ENCODE peak calls at places on chromosomes 2 and 18, in eight cellular contexts. Q, H, Y, U, L, K, P and S are unnamed samples.

GRCh38 chr2:224260605-224261004 is 141.3 kb downstream of the FAM124B start:
- DNase-seq in Q (no peak), H (no peak), Y (peak; percentile 30), U (no peak), L (no peak), K (no peak), P (no peak), S (no peak)

GRCh38 chr18:12283256-12283655 is 24.8 kb upstream of the TUBB6 start:
- DNase-seq in Q (no peak), H (no peak), Y (no peak), U (no peak), L (no peak), K (no peak), P (peak; percentile 55), S (no peak)

GRCh38 chr2:134988994-134989605 is 58.1 kb downstream of the MAP3K19 start:
- DNase-seq in Q (no peak), H (no peak), Y (no peak), U (no peak), L (no peak), K (no peak), P (peak; percentile 53), S (no peak)

GRCh38 chr18:48079885-48080284 is 149.4 kb upstream of the SMAD2 start:
- DNase-seq in Q (no peak), H (no peak), Y (no peak), U (no peak), L (no peak), K (no peak), P (no peak), S (no peak)

GRCh38 chr18:3179430-3180089 is 40.2 kb downstream of the MYOM1 start:
- DNase-seq in Q (no peak), H (no peak), Y (no peak), U (no peak), L (no peak), K (no peak), P (no peak), S (no peak)

GRCh38 chr2:168210216-168210897 is 37.0 kb downstream of the STK39 start:
- DNase-seq in Q (no peak), H (no peak), Y (no peak), U (no peak), L (no peak), K (no peak), P (peak; percentile 21), S (no peak)

GRCh38 chr2:46849741-46850474 is 65.7 kb downstream of the MCFD2 start:
- DNase-seq in Q (no peak), H (no peak), Y (peak; percentile 76), U (peak; percentile 69), L (no peak), K (no peak), P (peak; percentile 27), S (peak; percentile 75)

GRCh38 chr2:200416878-200417277 is 93.0 kb downstream of the KCTD18 start:
- DNase-seq in Q (no peak), H (no peak), Y (no peak), U (no peak), L (no peak), K (no peak), P (no peak), S (no peak)

GRCh38 chr2:128172191-128172590 is 81.2 kb downstream of the UGGT1 start:
- DNase-seq in Q (no peak), H (no peak), Y (no peak), U (no peak), L (no peak), K (no peak), P (peak; percentile 25), S (no peak)

GRCh38 chr2:12169721-12170120 is 423.3 kb downstream of the LPIN1 start:
- DNase-seq in Q (no peak), H (no peak), Y (peak; percentile 61), U (peak; percentile 77), L (no peak), K (no peak), P (peak; percentile 94), S (peak; percentile 90)

GRCh38 chr2:46051103-46051502 is 246.1 kb upstream of the EPAS1 start:
- DNase-seq in Q (no peak), H (no peak), Y (no peak), U (no peak), L (no peak), K (no peak), P (no peak), S (no peak)

GRCh38 chr2:228344531-228344930 is 163.0 kb upstream of the SPHKAP start:
- DNase-seq in Q (no peak), H (no peak), Y (no peak), U (no peak), L (no peak), K (no peak), P (no peak), S (no peak)

GRCh38 chr2:11417946-11418585 is 47.9 kb downstream of the E2F6 start:
- DNase-seq in Q (no peak), H (no peak), Y (no peak), U (no peak), L (no peak), K (no peak), P (peak; percentile 29), S (no peak)

GRCh38 chr2:230738391-230738811 is 25.8 kb downstream of the CAB39 start:
- DNase-seq in Q (no peak), H (no peak), Y (no peak), U (no peak), L (no peak), K (no peak), P (peak; percentile 24), S (no peak)

GRCh38 chr2:23520256-23520655 is 135.3 kb downstream of the KLHL29 start:
- DNase-seq in Q (no peak), H (no peak), Y (no peak), U (no peak), L (no peak), K (no peak), P (no peak), S (no peak)

GRCh38 chr2:222169346-222169745 is 129.5 kb downstream of the PAX3 start:
- DNase-seq in Q (no peak), H (no peak), Y (no peak), U (no peak), L (no peak), K (no peak), P (peak; percentile 5), S (no peak)

GRCh38 chr2:1871171-1871570 is 126.9 kb upstream of the PXDN start:
- DNase-seq in Q (no peak), H (no peak), Y (no peak), U (no peak), L (no peak), K (no peak), P (no peak), S (no peak)

GRCh38 chr2:98346259-98347236 is at the start of gene CNGA3:
- DNase-seq in Q (no peak), H (peak; percentile 67), Y (no peak), U (no peak), L (peak; percentile 70), K (no peak), P (peak; percentile 57), S (no peak)

GRCh38 chr18:79631096-79631507 is 48.5 kb upstream of the CTDP1 start:
- DNase-seq in Q (peak; percentile 43), H (no peak), Y (no peak), U (peak; percentile 1), L (no peak), K (no peak), P (no peak), S (no peak)

GRCh38 chr2:194735837-194736542 is 921.0 kb upstream of the SLC39A10 start:
- DNase-seq in Q (no peak), H (no peak), Y (no peak), U (no peak), L (no peak), K (no peak), P (no peak), S (no peak)

GRCh38 chr2:43127941-43128561 is 98.4 kb downstream of the ZFP36L2 start:
- DNase-seq in Q (no peak), H (peak; percentile 62), Y (no peak), U (no peak), L (no peak), K (no peak), P (no peak), S (no peak)
- H3K27ac ChIP-seq in Q (peak overlapping the region; percentile 73), H (peak overlapping the region; percentile 86), Y (no peak overlapping the region), U (no peak overlapping the region), L (peak overlapping the region; percentile 60), K (peak overlapping the region; percentile 15), P (no peak overlapping the region), S (no peak overlapping the region)

GRCh38 chr18:55402731-55403405 is 185.1 kb downstream of the TCF4 start:
- DNase-seq in Q (no peak), H (no peak), Y (no peak), U (no peak), L (no peak), K (no peak), P (peak; percentile 63), S (no peak)
- H3K4me3 ChIP-seq in Q (peak overlapping the region; percentile 62), H (peak overlapping the region; percentile 41), Y (peak overlapping the region; percentile 22), U (peak overlapping the region; percentile 45), L (peak overlapping the region; percentile 43), K (no peak overlapping the region), P (peak overlapping the region; percentile 79), S (peak overlapping the region; percentile 87)

GRCh38 chr2:6911721-6912120 is 5.5 kb upstream of the RNF144A start:
- DNase-seq in Q (no peak), H (no peak), Y (no peak), U (no peak), L (no peak), K (no peak), P (no peak), S (no peak)

GRCh38 chr2:6906165-6906751 is 11.0 kb upstream of the RNF144A start:
- DNase-seq in Q (no peak), H (no peak), Y (no peak), U (no peak), L (no peak), K (no peak), P (no peak), S (no peak)

GRCh38 chr2:6905668-6906067 is 11.5 kb upstream of the RNF144A start:
- DNase-seq in Q (no peak), H (no peak), Y (no peak), U (no peak), L (no peak), K (no peak), P (no peak), S (no peak)

GRCh38 chr2:6913415-6914157 is 3.6 kb upstream of the RNF144A start:
- DNase-seq in Q (no peak), H (no peak), Y (no peak), U (no peak), L (no peak), K (no peak), P (no peak), S (no peak)

GRCh38 chr2:6909431-6910385 is 7.5 kb upstream of the RNF144A start:
- DNase-seq in Q (no peak), H (no peak), Y (no peak), U (no peak), L (no peak), K (no peak), P (no peak), S (no peak)
- H3K27ac ChIP-seq in Q (no peak overlapping the region), H (no peak overlapping the region), Y (no peak overlapping the region), U (no peak overlapping the region), L (no peak overlapping the region), K (peak overlapping the region; percentile 1), P (no peak overlapping the region), S (no peak overlapping the region)

DNA sequence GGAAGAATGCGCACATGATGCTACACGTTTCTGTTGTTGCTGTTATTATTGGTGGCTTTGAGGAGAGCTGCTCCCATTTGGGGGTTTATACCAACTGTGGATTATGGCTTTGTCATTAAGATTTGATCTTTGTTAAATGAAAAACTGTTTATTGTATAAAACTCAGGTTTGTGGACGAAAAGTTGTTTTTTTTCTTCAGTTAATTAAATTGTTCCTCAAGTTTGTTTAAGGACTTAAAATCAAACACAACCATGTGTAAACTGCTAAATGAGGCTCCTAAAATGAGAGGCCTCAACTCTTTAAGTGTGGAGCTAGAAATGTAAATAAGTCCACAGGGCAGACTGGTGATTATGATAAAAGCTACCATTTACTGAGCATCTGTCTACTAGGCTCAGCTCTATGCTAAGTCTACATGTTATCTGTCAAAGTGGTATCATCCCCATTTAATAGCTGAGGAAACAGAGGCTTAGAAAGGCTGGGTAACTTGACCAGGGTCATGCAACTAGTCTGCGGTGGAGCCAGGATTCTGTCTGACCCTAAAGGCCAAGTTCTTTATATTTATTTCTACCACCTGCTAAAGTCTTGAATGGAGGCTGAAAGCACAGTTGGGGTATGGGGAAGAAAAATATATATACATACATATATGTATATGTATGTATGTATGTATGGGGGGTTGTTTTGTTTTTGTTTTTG is 4.1 kb downstream of the MYCN start:
- DNase-seq in Q (no peak), H (no peak), Y (no peak), U (no peak), L (no peak), K (no peak), P (no peak), S (no peak)
- H3K4me3 ChIP-seq in Q (no peak overlapping the region), H (no peak overlapping the region), Y (no peak overlapping the region), U (peak overlapping the region; percentile 57), L (no peak overlapping the region), K (no peak overlapping the region), P (no peak overlapping the region), S (no peak overlapping the region)